ENCODE peak calls at places on chromosome 19, in five cellular contexts. T is endothelial cell, O is GM23338, S is MV-4-11, M is AG08396. Z is an unnamed sample.

GRCh38 chr19:38786572-38787265 is 2.3 kb upstream of the LGALS7B start:
- DNase-seq in S (no peak), O (no peak), T (no peak), M (peak; percentile 2), Z (no peak)

GRCh38 chr19:41449079-41449864 is 6.3 kb downstream of the ERICH4 start:
- DNase-seq in T (peak; percentile 88), S (peak; percentile 74), M (peak; percentile 86), O (peak; percentile 87), Z (peak; percentile 30)

GRCh38 chr19:14542721-14543328 is 13.4 kb downstream of the TECR start:
- DNase-seq in M (no peak), S (peak; percentile 86), O (no peak), T (no peak), Z (peak; percentile 7)

GRCh38 chr19:35899547-35900214 is 659 bp downstream of the NFKBID start:
- DNase-seq in M (peak; percentile 90), T (peak; percentile 49), S (peak; percentile 81), O (peak; percentile 83), Z (peak; percentile 67)

GRCh38 chr19:50720181-50720920 is 749 bp upstream of the SHANK1 start:
- DNase-seq in T (no peak), M (no peak), S (peak; percentile 31), O (no peak), Z (no peak)

GRCh38 chr19:47610902-47611301 is 2.0 kb downstream of the BICRA start:
- DNase-seq in O (no peak), M (no peak), T (no peak), S (no peak), Z (no peak)

GRCh38 chr19:4957981-4958380 is 10.9 kb upstream of the KDM4B start:
- DNase-seq in S (no peak), T (no peak), M (no peak), O (no peak), Z (no peak)

GRCh38 chr19:50759886-50760285 is 10.4 kb upstream of the GPR32 start:
- DNase-seq in S (peak; percentile 82), T (no peak), M (peak; percentile 49), O (peak; percentile 79), Z (no peak)

GRCh38 chr19:38877781-38878574 is at the start of gene RINL:
- DNase-seq in M (no peak), S (peak; percentile 60), O (peak; percentile 43), T (peak; percentile 23), Z (no peak)

GRCh38 chr19:1155352-1156304 is 18.4 kb downstream of the SBNO2 start:
- DNase-seq in O (no peak), M (peak; percentile 66), S (no peak), T (no peak), Z (no peak)

GRCh38 chr19:3407556-3408516 is 41.5 kb downstream of the NFIC start:
- DNase-seq in O (no peak), S (no peak), T (no peak), M (no peak), Z (no peak)

Z was measured in SW 1271.